ENCODE peak calls at places on chromosome 22, in six cellular contexts. T is upper lobe of right lung, S is lung, M is right atrium auricular region, C is neural progenitor cell, Z is transverse colon. I is an unnamed sample. For H3K4me1 and H3K36me3, the result is how much of the 10 kb centered on the place peaks cover.

GRCh38 chr22:50115693-50116092 is 25.9 kb downstream of the MOV10L1 start:
- DNase-seq in Z (no peak), T (no peak), C (no peak), M (no peak), S (no peak), I (no peak)

GRCh38 chr22:32103648-32104326 is 55.3 kb downstream of the C22orf42 start:
- DNase-seq in Z (no peak), C (no peak), M (no peak), S (no peak), T (no peak), I (no peak)

GRCh38 chr22:39463931-39464390 is 7.1 kb downstream of the MGAT3 start:
- DNase-seq in S (peak), C (no peak), T (peak), M (peak), Z (no peak), I (no peak)

GRCh38 chr22:36758792-36759271 is 17.1 kb downstream of the IFT27 start:
- DNase-seq in S (no peak), M (no peak), C (no peak), Z (no peak), T (peak), I (no peak)

GRCh38 chr22:17729561-17729960 is 44.7 kb downstream of the BID start:
- DNase-seq in T (no peak), M (no peak), Z (no peak), C (no peak), S (no peak), I (no peak)

GRCh38 chr22:32572741-32573140 is 98.1 kb downstream of the FBXO7 start:
- DNase-seq in T (no peak), M (no peak), C (no peak), S (no peak), Z (no peak), I (no peak)

GRCh38 chr22:17910561-17911311 is 113.6 kb downstream of the MICAL3 start:
- DNase-seq in S (no peak), Z (peak), C (peak), T (no peak), M (peak), I (peak)

GRCh38 chr22:46367707-46368191 is 32.2 kb downstream of the TRMU start:
- DNase-seq in T (peak), C (peak), M (no peak), S (peak), Z (peak), I (peak)

GRCh38 chr22:28410050-28410816 is 269.4 kb downstream of the TTC28 start:
- DNase-seq in C (no peak), M (no peak), S (no peak), T (no peak), Z (no peak), I (no peak)

GRCh38 chr22:37304595-37305343 is 22.5 kb downstream of the CYTH4 start:
- DNase-seq in C (peak), T (no peak), Z (no peak), M (no peak), S (no peak), I (no peak)

GRCh38 chr22:31945478-31945815 is 1.1 kb downstream of the YWHAH start:
- DNase-seq in T (no peak), S (no peak), C (no peak), Z (peak), M (no peak), I (no peak)

GRCh38 chr22:31749636-31750364 is at the start of gene PRR14L:
- DNase-seq in C (peak), M (peak), Z (peak), T (peak), S (peak), I (peak)

GRCh38 chr22:24696551-24697001 is 77.9 kb downstream of the PIWIL3 start:
- DNase-seq in M (no peak), T (no peak), Z (no peak), S (no peak), C (no peak), I (no peak)
- H3K4me1 ChIP-seq in M (under half), T (under half), Z (under half), S (under half), C (under half), I (under half)

DNA sequence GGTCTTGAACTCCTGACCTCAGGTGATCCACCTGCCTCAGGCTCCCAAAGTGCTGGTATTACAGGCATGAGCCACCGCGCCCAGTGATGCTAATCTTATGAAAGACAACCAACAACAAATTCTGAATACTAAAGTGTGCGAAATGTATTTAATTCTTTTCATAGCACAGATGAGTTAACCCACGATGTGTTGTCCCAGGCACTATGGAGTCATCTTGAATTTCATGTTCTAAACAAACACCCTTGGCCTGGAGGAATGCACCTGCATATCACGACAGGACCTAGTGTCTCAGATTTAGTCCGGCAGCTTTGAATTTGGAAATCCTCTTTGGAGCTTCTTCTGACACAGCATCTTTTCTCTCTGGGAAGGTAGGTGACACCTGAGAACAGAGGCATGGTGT is 16.2 kb upstream of the VPREB1 start:
- DNase-seq in S (no peak), Z (no peak), C (no peak), T (no peak), M (peak), I (no peak)
- TF ChIP-seq CTCF in S (no peak), Z (no peak), C (no peak), T (no peak), M (no peak), I (no peak)

DNA sequence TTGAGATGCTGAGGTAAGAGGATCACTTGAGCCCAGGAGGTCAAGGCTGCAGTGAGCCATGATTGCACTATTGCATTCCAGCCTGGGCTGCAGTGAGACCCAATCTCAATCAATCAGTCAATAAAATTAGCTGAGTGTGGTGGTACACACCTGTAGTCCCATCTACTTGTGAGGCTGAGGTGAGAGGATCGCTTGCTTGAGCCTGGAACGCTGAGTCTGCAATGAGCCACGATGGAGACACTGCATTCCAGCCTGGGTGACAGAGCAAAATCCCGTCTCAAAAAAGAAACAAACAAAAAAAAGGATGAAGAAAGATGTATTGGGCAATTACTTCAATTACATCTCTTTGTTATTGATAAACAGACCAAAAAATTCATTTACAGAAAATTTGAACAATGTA is 54.5 kb downstream of the MED15 start:
- DNase-seq in T (no peak), Z (no peak), C (no peak), S (no peak), M (no peak), I (no peak)
- H3K36me3 ChIP-seq in T (half or more), Z (under half), C (under half), S (under half), M (under half), I (under half)

GRCh38 chr22:20207277-20208025 is 56.6 kb upstream of the CCDC188 start:
- DNase-seq in T (no peak), M (no peak), C (no peak), Z (no peak), S (no peak), I (no peak)
- H3K4me1 ChIP-seq in T (under half), M (half or more), C (under half), Z (under half), S (under half), I (under half)

DNA sequence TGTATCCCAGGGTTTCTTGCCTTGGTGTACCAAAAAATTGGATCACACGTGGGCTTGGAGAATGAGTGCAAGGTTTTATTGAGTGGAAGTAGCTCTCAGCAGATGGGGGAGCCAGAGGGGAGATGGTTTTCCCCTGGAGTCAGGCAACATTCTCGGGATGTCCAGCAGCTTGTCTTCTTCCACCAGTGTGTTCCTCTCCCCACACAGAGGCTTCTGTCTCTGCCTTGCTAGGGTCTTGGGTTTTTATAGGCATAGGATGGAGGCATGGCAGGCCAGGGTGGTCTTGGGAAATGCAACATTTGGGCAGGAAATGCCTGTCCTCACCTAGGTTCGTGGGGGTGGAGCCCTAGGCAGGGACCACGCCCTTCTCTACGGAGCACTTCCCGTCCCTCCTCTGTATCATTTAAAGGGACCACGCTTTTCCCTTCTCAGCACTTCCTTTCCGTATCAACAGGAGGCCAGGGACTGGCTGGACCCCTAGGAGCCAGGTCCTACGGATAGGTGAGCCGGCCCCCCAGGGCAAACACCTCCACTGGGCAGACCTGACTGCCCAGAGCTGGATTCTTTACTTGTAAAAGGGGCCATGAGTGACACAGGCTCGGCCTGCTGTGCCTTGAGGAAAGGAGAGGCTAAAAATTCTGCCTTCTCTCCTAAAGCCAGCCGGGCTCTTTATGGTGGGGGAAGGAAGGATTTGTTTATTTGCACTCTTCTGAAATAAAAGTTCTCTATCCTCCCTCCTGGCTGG is 55.3 kb upstream of the CCDC188 start:
- DNase-seq in S (peak), C (no peak), T (peak), M (peak), Z (peak), I (no peak)
- TF ChIP-seq CTCF in S (no peak), C (no peak), T (no peak), M (no peak), Z (peak), I (no peak)

DNA sequence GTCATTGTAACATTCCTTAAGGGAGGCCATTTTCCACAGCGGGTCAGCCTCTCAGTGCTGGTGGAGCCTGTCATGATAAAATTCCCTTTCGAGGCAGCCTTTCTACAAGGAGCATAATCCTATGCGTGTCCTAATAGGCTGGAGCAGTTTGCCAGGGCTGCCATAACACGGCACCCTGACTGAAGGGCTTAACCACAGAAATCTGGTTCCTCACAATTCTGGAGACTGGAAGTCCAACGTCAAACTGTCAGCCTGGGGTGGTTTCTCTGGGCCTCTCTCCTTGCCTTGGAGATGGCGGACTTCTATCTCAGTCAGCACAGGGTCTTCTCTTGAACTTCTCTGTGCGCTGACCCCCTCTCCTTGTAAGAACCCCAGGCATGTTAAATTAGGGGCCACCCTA is 1.4 kb upstream of the RGL4 start:
- DNase-seq in M (no peak), Z (no peak), S (no peak), C (no peak), T (no peak), I (no peak)
- H3K36me3 ChIP-seq in M (under half), Z (under half), S (under half), C (under half), T (under half), I (under half)